ENCODE peak calls at places on chromosome 5, in nine cellular contexts. J is AG10803, Q is fibroblast of mammary gland, E is GM12865, O is mucosa of descending colon, S is B cell, V is nephron progenitor cell, X is A549, R is transverse colon. I is an unnamed sample.

GRCh38 chr5:100777680-100778281 is 125.3 kb downstream of the ST8SIA4 start:
- DNase-seq in J (peak), Q (peak), E (peak), O (peak), S (peak), V (no peak), X (no peak), R (peak), I (peak)

GRCh38 chr5:141680751-141681201 is 1.3 kb downstream of the ARAP3 start:
- DNase-seq in J (no peak), Q (no peak), E (no peak), O (no peak), S (no peak), V (peak), X (no peak), R (peak), I (no peak)

GRCh38 chr5:36438765-36439501 is 137.2 kb upstream of the RANBP3L start:
- DNase-seq in J (no peak), Q (no peak), E (no peak), O (no peak), S (no peak), V (no peak), X (no peak), R (no peak), I (no peak)

GRCh38 chr5:93586948-93587918 is 4.2 kb downstream of the NR2F1 start:
- DNase-seq in J (no peak), Q (peak), E (no peak), O (no peak), S (no peak), V (no peak), X (no peak), R (no peak), I (peak)

GRCh38 chr5:38790891-38791290 is 54.9 kb upstream of the OSMR start:
- DNase-seq in J (no peak), Q (no peak), E (no peak), O (no peak), S (no peak), V (no peak), X (no peak), R (no peak), I (no peak)

GRCh38 chr5:95631991-95632675 is 12.2 kb downstream of the GPR150 start:
- DNase-seq in J (peak), Q (peak), E (peak), O (no peak), S (peak), V (no peak), X (no peak), R (peak), I (peak)

GRCh38 chr5:143140492-143141231 is 262.8 kb downstream of the NR3C1 start:
- DNase-seq in J (no peak), Q (no peak), E (no peak), O (peak), S (no peak), V (no peak), X (no peak), R (peak), I (no peak)

GRCh38 chr5:39217365-39218281 is 1.7 kb downstream of the FYB1 start:
- DNase-seq in J (peak), Q (peak), E (peak), O (peak), S (peak), V (peak), X (peak), R (peak), I (peak)

GRCh38 chr5:178326054-178326715 is 93.6 kb upstream of the PHYKPL start:
- DNase-seq in J (no peak), Q (no peak), E (no peak), O (peak), S (no peak), V (no peak), X (no peak), R (no peak), I (no peak)

GRCh38 chr5:120415985-120416384 is 48.1 kb upstream of the PRR16 start:
- DNase-seq in J (peak), Q (no peak), E (no peak), O (no peak), S (no peak), V (no peak), X (no peak), R (no peak), I (no peak)

GRCh38 chr5:150492621-150493020 is 15.3 kb upstream of the NDST1 start:
- DNase-seq in J (peak), Q (peak), E (no peak), O (no peak), S (no peak), V (no peak), X (peak), R (no peak), I (no peak)

GRCh38 chr5:127072861-127073846 is at the start of gene C5orf63:
- DNase-seq in J (peak), Q (peak), E (peak), O (peak), S (peak), V (no peak), X (peak), R (peak), I (no peak)

GRCh38 chr5:116544542-116545241 is 29.9 kb downstream of the SEMA6A start:
- DNase-seq in J (no peak), Q (no peak), E (no peak), O (peak), S (no peak), V (no peak), X (no peak), R (peak), I (no peak)

GRCh38 chr5:158127536-158127935 is 268.6 kb upstream of the CLINT1 start:
- DNase-seq in J (no peak), Q (no peak), E (no peak), O (no peak), S (no peak), V (no peak), X (no peak), R (no peak), I (no peak)

GRCh38 chr5:39448504-39449128 is 23.8 kb upstream of the DAB2 start:
- DNase-seq in J (no peak), Q (no peak), E (no peak), O (peak), S (no peak), V (no peak), X (no peak), R (peak), I (no peak)

GRCh38 chr5:172187118-172188032 is 649 bp downstream of the STK10 start:
- DNase-seq in J (peak), Q (peak), E (peak), O (peak), S (peak), V (peak), X (peak), R (peak), I (peak)

GRCh38 chr5:40834391-40834848 is 602 bp downstream of the RPL37 start:
- DNase-seq in J (peak), Q (peak), E (peak), O (peak), S (no peak), V (no peak), X (no peak), R (peak), I (peak)

GRCh38 chr5:52007230-52007858 is 624.1 kb downstream of the ISL1 start:
- DNase-seq in J (peak), Q (peak), E (peak), O (peak), S (no peak), V (peak), X (peak), R (no peak), I (peak)

GRCh38 chr5:53422539-53422938 is 57.9 kb upstream of the FST start:
- DNase-seq in J (peak), Q (peak), E (peak), O (no peak), S (no peak), V (no peak), X (no peak), R (no peak), I (peak)

GRCh38 chr5:4901890-4902289 is 238.2 kb upstream of the ADAMTS16 start:
- DNase-seq in J (no peak), Q (no peak), E (no peak), O (no peak), S (no peak), V (no peak), X (no peak), R (no peak), I (no peak)

GRCh38 chr5:155616779-155617392 is 603.3 kb downstream of the KIF4B start:
- DNase-seq in J (peak), Q (peak), E (peak), O (peak), S (peak), V (peak), X (peak), R (peak), I (peak)

GRCh38 chr5:147558131-147558730 is 48.4 kb upstream of the DPYSL3 start:
- DNase-seq in J (peak), Q (no peak), E (no peak), O (no peak), S (no peak), V (no peak), X (no peak), R (no peak), I (no peak)

GRCh38 chr5:147558826-147559225 is 49.0 kb upstream of the DPYSL3 start:
- DNase-seq in J (peak), Q (peak), E (peak), O (peak), S (no peak), V (peak), X (peak), R (peak), I (peak)

GRCh38 chr5:147560982-147561381 is 51.1 kb upstream of the DPYSL3 start:
- DNase-seq in J (no peak), Q (no peak), E (no peak), O (no peak), S (no peak), V (no peak), X (no peak), R (no peak), I (no peak)

GRCh38 chr5:147561435-147561834 is 51.6 kb upstream of the DPYSL3 start:
- DNase-seq in J (no peak), Q (no peak), E (no peak), O (no peak), S (no peak), V (no peak), X (no peak), R (no peak), I (no peak)

DNA sequence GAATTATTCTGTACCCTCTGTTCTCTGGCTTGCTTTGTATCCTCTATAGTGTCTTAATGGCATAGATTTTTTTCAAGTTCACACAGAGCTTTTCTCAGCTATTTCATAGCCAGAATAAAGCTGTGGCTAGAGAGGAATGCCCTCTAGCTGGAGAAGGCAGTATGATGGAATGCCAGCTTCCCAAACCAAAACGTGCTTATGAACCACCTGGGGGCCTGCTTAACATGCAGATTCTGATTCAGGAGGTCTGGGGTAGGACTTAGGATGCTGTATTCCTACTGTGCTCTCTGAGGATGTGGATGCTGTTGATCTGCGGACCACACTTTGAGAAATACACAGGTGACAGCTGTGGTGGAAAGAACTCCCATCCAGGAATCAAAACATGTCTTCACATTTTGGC is 49.9 kb upstream of the DPYSL3 start:
- DNase-seq in J (peak), Q (no peak), E (no peak), O (no peak), S (no peak), V (no peak), X (no peak), R (no peak), I (no peak)
- TF ChIP-seq CTCF in J (peak), Q (peak), E (no peak), O (no peak), S (no peak), V (no peak), X (no peak), R (no peak), I (peak)

DNA sequence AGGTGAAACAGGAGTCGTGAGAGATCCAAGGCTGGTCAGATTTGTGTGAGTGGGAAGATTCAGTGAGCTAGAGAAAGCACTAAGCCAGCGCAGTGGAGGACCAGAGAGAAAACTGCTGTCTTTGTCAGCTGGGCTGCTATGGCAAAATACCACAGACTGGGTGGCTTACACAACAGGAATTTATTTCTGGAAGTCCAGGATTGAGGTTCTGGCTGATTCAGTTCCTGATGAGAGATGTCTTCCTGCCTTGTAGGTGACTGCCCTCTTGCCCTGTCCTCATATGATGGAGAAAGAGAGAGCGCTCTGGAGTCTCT is 24.2 kb upstream of the ANKRD33B start:
- DNase-seq in J (peak), Q (peak), E (no peak), O (no peak), S (no peak), V (no peak), X (no peak), R (no peak), I (no peak)
- TF ChIP-seq CTCF in J (no peak), Q (no peak), E (no peak), O (no peak), S (no peak), V (no peak), X (no peak), R (no peak), I (no peak)

DNA sequence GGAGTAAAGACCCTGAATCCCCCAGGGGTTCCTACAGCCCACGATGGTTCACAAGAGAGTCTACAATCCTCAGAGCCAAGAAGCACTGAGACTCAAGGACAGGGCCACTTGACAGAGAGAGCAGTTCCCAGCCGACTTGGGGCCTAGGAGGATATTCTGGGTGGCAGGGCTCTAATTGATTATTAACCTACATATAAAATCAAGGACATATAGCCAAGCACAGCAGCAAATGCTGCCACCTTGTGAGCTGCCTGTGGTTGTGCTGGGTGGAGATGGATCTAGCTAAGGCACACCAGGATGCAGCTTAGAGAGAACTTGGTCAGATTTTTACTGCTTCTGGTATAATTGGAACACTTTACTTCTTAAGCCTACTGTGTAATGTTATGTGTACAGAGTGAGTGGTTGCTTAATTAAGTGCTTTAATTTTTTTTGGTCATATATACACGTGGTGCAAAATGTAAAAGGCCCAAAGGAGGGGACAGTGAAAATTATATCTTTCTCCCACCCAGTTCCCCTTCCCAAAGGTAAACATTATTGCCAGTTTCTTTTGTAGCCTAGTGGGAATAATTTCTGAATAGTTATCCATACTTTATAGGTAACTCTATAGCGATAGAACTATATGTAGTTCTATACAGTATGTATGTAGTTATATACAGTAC is 78.8 kb downstream of the F2RL2 start:
- DNase-seq in J (no peak), Q (peak), E (peak), O (peak), S (no peak), V (peak), X (peak), R (peak), I (peak)
- TF ChIP-seq CTCF in J (no peak), Q (peak), E (peak), O (peak), S (peak), V (peak), X (peak), R (peak), I (peak)

GRCh38 chr5:159951834-159952233 is 35.6 kb downstream of the ADRA1B start:
- DNase-seq in J (peak), Q (peak), E (no peak), O (no peak), S (no peak), V (no peak), X (no peak), R (no peak), I (no peak)
- TF ChIP-seq CTCF in J (no peak), Q (no peak), E (no peak), O (no peak), S (no peak), V (no peak), X (no peak), R (no peak), I (no peak)

DNA sequence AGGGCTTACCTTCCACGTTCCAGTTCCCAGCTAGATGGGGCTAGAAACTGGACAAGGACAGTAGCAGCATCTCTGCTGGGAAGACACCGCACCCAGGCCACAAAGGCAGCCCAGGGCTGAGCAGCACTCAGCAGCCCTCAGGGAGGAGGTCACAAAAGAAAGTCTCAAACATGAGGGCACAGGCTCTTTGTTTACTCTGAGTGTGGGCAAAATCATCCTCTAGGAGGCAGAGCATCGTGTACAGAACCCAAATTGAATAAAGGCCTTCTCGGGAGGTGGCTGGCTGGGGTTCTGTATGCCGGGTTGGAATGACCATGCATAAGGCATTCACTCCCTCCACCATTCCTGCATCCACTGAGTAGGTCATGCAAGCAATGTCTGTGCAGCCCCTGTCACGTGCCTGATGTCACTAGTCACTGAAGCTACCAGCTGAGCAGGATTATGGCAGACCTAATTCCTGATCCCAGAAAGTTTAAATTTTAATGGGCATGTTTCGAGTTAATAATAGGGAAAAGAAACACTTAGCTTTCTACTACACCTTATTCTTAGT is 412.8 kb downstream of the SPOCK1 start:
- DNase-seq in J (no peak), Q (no peak), E (no peak), O (no peak), S (no peak), V (no peak), X (no peak), R (no peak), I (no peak)
- TF ChIP-seq CTCF in J (no peak), Q (no peak), E (no peak), O (no peak), S (no peak), V (no peak), X (no peak), R (no peak), I (no peak)